ENCODE peak calls at places on chromosomes 6 and 20, in six cellular contexts. J, I, Y, T, W and F are unnamed samples.

GRCh38 chr6:151330130-151330715 is 61.1 kb downstream of the ZBTB2 start:
- DNase-seq in J (no peak), I (no peak), Y (no peak), T (no peak), W (peak), F (no peak)

GRCh38 chr6:111210074-111210729 is 122.9 kb downstream of the SLC16A10 start:
- DNase-seq in J (no peak), I (peak), Y (peak), T (no peak), W (peak), F (peak)

GRCh38 chr6:154458565-154459475 is 51.7 kb downstream of the CNKSR3 start:
- DNase-seq in J (peak), I (no peak), Y (peak), T (no peak), W (peak), F (no peak)

GRCh38 chr6:138757131-138757530 is 16.4 kb upstream of the CCDC28A start:
- DNase-seq in J (no peak), I (no peak), Y (no peak), T (no peak), W (peak), F (no peak)

GRCh38 chr6:23396934-23397333 is 729.1 kb upstream of the NRSN1 start:
- DNase-seq in J (no peak), I (no peak), Y (no peak), T (no peak), W (no peak), F (no peak)

GRCh38 chr20:61809006-61809770 is 256.5 kb downstream of the TAF4 start:
- DNase-seq in J (no peak), I (no peak), Y (no peak), T (no peak), W (no peak), F (no peak)

GRCh38 chr6:26457407-26457795 is 354 bp upstream of the BTN2A1 start:
- DNase-seq in J (peak), I (no peak), Y (peak), T (peak), W (no peak), F (no peak)

GRCh38 chr6:43508481-43509141 is 1.5 kb downstream of the LRRC73 start:
- DNase-seq in J (no peak), I (no peak), Y (no peak), T (no peak), W (no peak), F (no peak)

GRCh38 chr20:56222201-56222600 is 26.3 kb upstream of the MC3R start:
- DNase-seq in J (no peak), I (no peak), Y (no peak), T (no peak), W (no peak), F (no peak)

GRCh38 chr6:127342296-127342945 is 988 bp downstream of the ECHDC1 start:
- DNase-seq in J (peak), I (no peak), Y (peak), T (peak), W (peak), F (no peak)

GRCh38 chr6:139855741-139856206 is 481.3 kb upstream of the CITED2 start:
- DNase-seq in J (no peak), I (no peak), Y (peak), T (no peak), W (no peak), F (no peak)

GRCh38 chr20:36629719-36630340 is 16.2 kb downstream of the SLA2 start:
- DNase-seq in J (no peak), I (peak), Y (peak), T (no peak), W (no peak), F (peak)

GRCh38 chr6:90095145-90095544 is 200.9 kb downstream of the GJA10 start:
- DNase-seq in J (no peak), I (peak), Y (no peak), T (no peak), W (no peak), F (peak)

GRCh38 chr6:33577106-33577535 is 3.0 kb downstream of the BAK1 start:
- DNase-seq in J (peak), I (no peak), Y (no peak), T (peak), W (no peak), F (no peak)

GRCh38 chr6:33578588-33579011 is 1.5 kb downstream of the BAK1 start:
- DNase-seq in J (no peak), I (peak), Y (no peak), T (peak), W (no peak), F (peak)

GRCh38 chr6:33578164-33578563 is 1.9 kb downstream of the BAK1 start:
- DNase-seq in J (no peak), I (no peak), Y (no peak), T (no peak), W (no peak), F (no peak)

GRCh38 chr6:33576668-33577067 is 3.4 kb downstream of the BAK1 start:
- DNase-seq in J (no peak), I (no peak), Y (no peak), T (no peak), W (no peak), F (no peak)

GRCh38 chr6:33577718-33578117 is 2.4 kb downstream of the BAK1 start:
- DNase-seq in J (no peak), I (no peak), Y (no peak), T (peak), W (no peak), F (no peak)
- H3K4me3 ChIP-seq in J (no peak), I (peak), Y (no peak), T (peak), W (no peak), F (no peak)

GRCh38 chr20:54088430-54088829 is 18.0 kb upstream of the BCAS1 start:
- DNase-seq in J (no peak), I (no peak), Y (no peak), T (no peak), W (no peak), F (no peak)

GRCh38 chr20:54084727-54085368 is 14.5 kb upstream of the BCAS1 start:
- DNase-seq in J (peak), I (no peak), Y (no peak), T (no peak), W (no peak), F (no peak)

GRCh38 chr20:54085910-54086309 is 15.5 kb upstream of the BCAS1 start:
- DNase-seq in J (peak), I (no peak), Y (no peak), T (no peak), W (no peak), F (no peak)

GRCh38 chr20:54085425-54085824 is 15.0 kb upstream of the BCAS1 start:
- DNase-seq in J (no peak), I (no peak), Y (no peak), T (no peak), W (no peak), F (no peak)

GRCh38 chr20:54086444-54087134 is 16.2 kb upstream of the BCAS1 start:
- DNase-seq in J (peak), I (no peak), Y (peak), T (peak), W (peak), F (no peak)
- H3K4me3 ChIP-seq in J (peak), I (no peak), Y (peak), T (no peak), W (no peak), F (no peak)

GRCh38 chr6:160036331-160036695 is 67.4 kb downstream of the IGF2R start:
- DNase-seq in J (no peak), I (no peak), Y (no peak), T (no peak), W (no peak), F (no peak)
- H3K4me3 ChIP-seq in J (no peak), I (no peak), Y (no peak), T (no peak), W (no peak), F (no peak)

GRCh38 chr6:148343383-148343782 is 745 bp downstream of the SASH1 start:
- DNase-seq in J (no peak), I (no peak), Y (peak), T (no peak), W (no peak), F (no peak)
- H3K4me3 ChIP-seq in J (peak), I (no peak), Y (peak), T (peak), W (peak), F (no peak)